ENCODE peak calls at places on chromosomes 2 and 18, in nine cellular contexts. One of them, this sample, is unnamed.

GRCh38 chr2:239109041-239109915 is 261.4 kb downstream of the TWIST2 start:
- DNase-seq in endothelial cell of umbilical vein: peak
- DNase-seq in fibroblast of lung: no peak
- DNase-seq in WERI-Rb-1: no peak
- DNase-seq in AG04450: no peak
- DNase-seq in A549: peak
- DNase-seq in cardiac muscle cell: no peak
- DNase-seq in NB4: no peak
- DNase-seq in SJSA1: no peak
- DNase-seq in this sample: no peak

GRCh38 chr18:596288-596881 is 403 bp upstream of the CLUL1 start:
- DNase-seq in AG04450: no peak
- DNase-seq in WERI-Rb-1: no peak
- DNase-seq in cardiac muscle cell: peak
- DNase-seq in A549: peak
- DNase-seq in NB4: peak
- DNase-seq in fibroblast of lung: peak
- DNase-seq in endothelial cell of umbilical vein: no peak
- DNase-seq in SJSA1: no peak
- DNase-seq in this sample: no peak

GRCh38 chr2:134252092-134252775 is 1.6 kb upstream of the MGAT5 start:
- DNase-seq in cardiac muscle cell: no peak
- DNase-seq in WERI-Rb-1: no peak
- DNase-seq in A549: no peak
- DNase-seq in endothelial cell of umbilical vein: no peak
- DNase-seq in NB4: no peak
- DNase-seq in fibroblast of lung: peak
- DNase-seq in AG04450: no peak
- DNase-seq in SJSA1: no peak
- DNase-seq in this sample: no peak

GRCh38 chr2:238294393-238295143 is 6.2 kb upstream of the PER2 start:
- DNase-seq in SJSA1: no peak
- DNase-seq in cardiac muscle cell: no peak
- DNase-seq in A549: no peak
- DNase-seq in endothelial cell of umbilical vein: no peak
- DNase-seq in fibroblast of lung: no peak
- DNase-seq in WERI-Rb-1: no peak
- DNase-seq in NB4: no peak
- DNase-seq in AG04450: no peak
- DNase-seq in this sample: no peak

GRCh38 chr2:101162561-101163330 is 11.6 kb upstream of the TBC1D8 start:
- DNase-seq in AG04450: no peak
- DNase-seq in NB4: no peak
- DNase-seq in endothelial cell of umbilical vein: peak
- DNase-seq in fibroblast of lung: no peak
- DNase-seq in cardiac muscle cell: no peak
- DNase-seq in SJSA1: no peak
- DNase-seq in A549: no peak
- DNase-seq in WERI-Rb-1: no peak
- DNase-seq in this sample: no peak

GRCh38 chr2:23430263-23430662 is 45.3 kb downstream of the KLHL29 start:
- DNase-seq in SJSA1: no peak
- DNase-seq in NB4: no peak
- DNase-seq in cardiac muscle cell: no peak
- DNase-seq in AG04450: peak
- DNase-seq in fibroblast of lung: peak
- DNase-seq in A549: no peak
- DNase-seq in endothelial cell of umbilical vein: no peak
- DNase-seq in WERI-Rb-1: no peak
- DNase-seq in this sample: peak

GRCh38 chr2:151032741-151033152 is 228.9 kb downstream of the RBM43 start:
- DNase-seq in WERI-Rb-1: no peak
- DNase-seq in SJSA1: no peak
- DNase-seq in A549: no peak
- DNase-seq in fibroblast of lung: peak
- DNase-seq in endothelial cell of umbilical vein: no peak
- DNase-seq in cardiac muscle cell: no peak
- DNase-seq in NB4: no peak
- DNase-seq in AG04450: peak
- DNase-seq in this sample: no peak

GRCh38 chr18:13918898-13919297 is 3.6 kb upstream of the MC2R start:
- DNase-seq in NB4: no peak
- DNase-seq in WERI-Rb-1: no peak
- DNase-seq in cardiac muscle cell: no peak
- DNase-seq in fibroblast of lung: no peak
- DNase-seq in SJSA1: no peak
- DNase-seq in endothelial cell of umbilical vein: no peak
- DNase-seq in A549: no peak
- DNase-seq in AG04450: no peak
- DNase-seq in this sample: no peak

GRCh38 chr2:197310271-197310939 is at the start of gene ANKRD44:
- DNase-seq in endothelial cell of umbilical vein: peak
- DNase-seq in SJSA1: peak
- DNase-seq in AG04450: peak
- DNase-seq in WERI-Rb-1: peak
- DNase-seq in fibroblast of lung: peak
- DNase-seq in cardiac muscle cell: peak
- DNase-seq in NB4: peak
- DNase-seq in A549: peak
- DNase-seq in this sample: no peak

GRCh38 chr2:134455426-134455825 is 201.6 kb downstream of the MGAT5 start:
- DNase-seq in SJSA1: no peak
- DNase-seq in AG04450: no peak
- DNase-seq in cardiac muscle cell: no peak
- DNase-seq in WERI-Rb-1: no peak
- DNase-seq in A549: no peak
- DNase-seq in NB4: no peak
- DNase-seq in endothelial cell of umbilical vein: no peak
- DNase-seq in fibroblast of lung: no peak
- DNase-seq in this sample: no peak

GRCh38 chr2:8191427-8191826 is 490.4 kb upstream of the ID2 start:
- DNase-seq in fibroblast of lung: peak
- DNase-seq in WERI-Rb-1: no peak
- DNase-seq in cardiac muscle cell: no peak
- DNase-seq in endothelial cell of umbilical vein: no peak
- DNase-seq in AG04450: peak
- DNase-seq in NB4: no peak
- DNase-seq in A549: no peak
- DNase-seq in SJSA1: no peak
- DNase-seq in this sample: no peak

GRCh38 chr2:146481629-146482028 is 1363.2 kb upstream of the ACVR2A start:
- DNase-seq in fibroblast of lung: peak
- DNase-seq in AG04450: peak
- DNase-seq in cardiac muscle cell: no peak
- DNase-seq in WERI-Rb-1: no peak
- DNase-seq in SJSA1: no peak
- DNase-seq in endothelial cell of umbilical vein: peak
- DNase-seq in A549: no peak
- DNase-seq in NB4: no peak
- DNase-seq in this sample: peak

GRCh38 chr18:9094307-9095226 is 7.9 kb upstream of the NDUFV2 start:
- DNase-seq in NB4: no peak
- DNase-seq in cardiac muscle cell: no peak
- DNase-seq in endothelial cell of umbilical vein: peak
- DNase-seq in fibroblast of lung: peak
- DNase-seq in A549: peak
- DNase-seq in SJSA1: peak
- DNase-seq in AG04450: peak
- DNase-seq in WERI-Rb-1: no peak
- DNase-seq in this sample: no peak

DNA sequence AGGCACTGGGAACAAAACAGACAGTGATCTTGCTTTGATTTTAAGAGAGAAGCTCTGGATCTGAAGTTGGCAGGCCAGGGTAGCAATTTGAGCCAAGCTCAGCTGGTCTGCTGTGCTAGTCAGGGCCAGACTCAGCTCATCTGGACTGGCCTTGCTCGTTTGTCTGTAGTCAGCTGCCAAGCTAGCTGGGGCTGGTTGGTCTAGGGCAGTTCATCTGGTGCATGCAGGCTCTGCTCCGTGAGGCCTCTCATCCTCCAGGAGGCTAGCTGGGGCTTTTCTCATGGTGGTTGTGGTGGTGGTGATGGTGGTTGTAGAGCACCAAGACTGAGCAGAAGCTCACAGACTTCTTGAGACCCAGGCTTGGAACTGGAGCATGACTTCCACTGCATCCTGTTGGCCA is 10.3 kb downstream of the FBLN7 start:
- DNase-seq in WERI-Rb-1: no peak
- DNase-seq in AG04450: no peak
- DNase-seq in A549: no peak
- DNase-seq in SJSA1: peak
- DNase-seq in NB4: no peak
- DNase-seq in cardiac muscle cell: no peak
- DNase-seq in fibroblast of lung: no peak
- DNase-seq in endothelial cell of umbilical vein: no peak
- DNase-seq in this sample: no peak
- H3K4me3 ChIP-seq in WERI-Rb-1: no peak
- H3K4me3 ChIP-seq in AG04450: no peak
- H3K4me3 ChIP-seq in A549: no peak
- H3K4me3 ChIP-seq in SJSA1: no peak
- H3K4me3 ChIP-seq in NB4: no peak
- H3K4me3 ChIP-seq in cardiac muscle cell: no peak
- H3K4me3 ChIP-seq in fibroblast of lung: no peak
- H3K4me3 ChIP-seq in endothelial cell of umbilical vein: no peak
- H3K4me3 ChIP-seq in this sample: no peak

GRCh38 chr2:206368933-206369569 is 74.3 kb upstream of the ADAM23 start:
- DNase-seq in WERI-Rb-1: peak
- DNase-seq in endothelial cell of umbilical vein: no peak
- DNase-seq in fibroblast of lung: no peak
- DNase-seq in AG04450: no peak
- DNase-seq in NB4: peak
- DNase-seq in SJSA1: no peak
- DNase-seq in A549: no peak
- DNase-seq in cardiac muscle cell: peak
- DNase-seq in this sample: peak
- H3K4me3 ChIP-seq in WERI-Rb-1: peak
- H3K4me3 ChIP-seq in endothelial cell of umbilical vein: no peak
- H3K4me3 ChIP-seq in fibroblast of lung: no peak
- H3K4me3 ChIP-seq in AG04450: no peak
- H3K4me3 ChIP-seq in NB4: no peak
- H3K4me3 ChIP-seq in SJSA1: no peak
- H3K4me3 ChIP-seq in A549: no peak
- H3K4me3 ChIP-seq in cardiac muscle cell: no peak
- H3K4me3 ChIP-seq in this sample: peak

DNA sequence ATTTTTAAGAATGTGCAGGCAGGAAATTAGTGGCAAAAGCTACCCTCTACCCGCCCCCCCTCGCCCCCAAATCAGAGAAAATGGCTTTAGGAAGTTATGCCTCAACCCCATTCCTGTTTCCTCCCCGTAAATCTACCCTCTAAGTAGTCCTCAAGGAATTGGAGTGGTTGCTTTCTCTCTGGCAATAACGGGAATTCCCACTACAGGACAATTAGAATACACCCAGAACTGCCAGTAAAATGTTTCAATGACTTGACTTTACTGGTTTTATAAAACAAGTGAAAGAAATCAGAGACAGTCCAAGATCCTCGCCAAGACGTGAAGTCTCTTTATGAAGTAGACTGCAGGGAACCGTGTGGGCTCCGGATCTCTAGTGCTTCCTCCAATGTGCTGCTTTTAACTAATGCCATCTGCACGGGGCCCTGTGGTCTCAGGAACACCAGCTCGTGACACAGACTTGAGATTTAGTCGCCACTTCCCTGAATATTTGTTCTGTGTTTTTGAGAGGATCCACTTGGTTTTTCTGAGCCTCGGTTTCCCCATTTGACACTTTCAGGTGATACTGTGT is 101.4 kb downstream of the CPO start:
- DNase-seq in WERI-Rb-1: no peak
- DNase-seq in cardiac muscle cell: no peak
- DNase-seq in A549: no peak
- DNase-seq in NB4: no peak
- DNase-seq in SJSA1: no peak
- DNase-seq in AG04450: no peak
- DNase-seq in fibroblast of lung: no peak
- DNase-seq in endothelial cell of umbilical vein: no peak
- DNase-seq in this sample: no peak
- H3K4me3 ChIP-seq in WERI-Rb-1: no peak
- H3K4me3 ChIP-seq in cardiac muscle cell: no peak
- H3K4me3 ChIP-seq in A549: no peak
- H3K4me3 ChIP-seq in NB4: no peak
- H3K4me3 ChIP-seq in SJSA1: no peak
- H3K4me3 ChIP-seq in AG04450: no peak
- H3K4me3 ChIP-seq in fibroblast of lung: no peak
- H3K4me3 ChIP-seq in endothelial cell of umbilical vein: no peak
- H3K4me3 ChIP-seq in this sample: no peak

GRCh38 chr2:73294239-73294638 is 891 bp upstream of the EGR4 start:
- DNase-seq in cardiac muscle cell: no peak
- DNase-seq in WERI-Rb-1: no peak
- DNase-seq in AG04450: no peak
- DNase-seq in fibroblast of lung: no peak
- DNase-seq in SJSA1: no peak
- DNase-seq in NB4: no peak
- DNase-seq in endothelial cell of umbilical vein: no peak
- DNase-seq in A549: no peak
- DNase-seq in this sample: no peak

GRCh38 chr2:73292906-73293533 is 328 bp downstream of the EGR4 start:
- DNase-seq in WERI-Rb-1: peak
- DNase-seq in SJSA1: no peak
- DNase-seq in endothelial cell of umbilical vein: no peak
- DNase-seq in AG04450: no peak
- DNase-seq in NB4: no peak
- DNase-seq in fibroblast of lung: no peak
- DNase-seq in cardiac muscle cell: no peak
- DNase-seq in A549: peak
- DNase-seq in this sample: no peak

GRCh38 chr2:73291461-73292315 is 1.7 kb downstream of the EGR4 start:
- DNase-seq in cardiac muscle cell: peak
- DNase-seq in AG04450: no peak
- DNase-seq in WERI-Rb-1: peak
- DNase-seq in SJSA1: no peak
- DNase-seq in fibroblast of lung: no peak
- DNase-seq in endothelial cell of umbilical vein: no peak
- DNase-seq in A549: peak
- DNase-seq in NB4: no peak
- DNase-seq in this sample: no peak

GRCh38 chr2:73292316-73292905 is 937 bp downstream of the EGR4 start:
- DNase-seq in AG04450: no peak
- DNase-seq in A549: no peak
- DNase-seq in cardiac muscle cell: no peak
- DNase-seq in fibroblast of lung: no peak
- DNase-seq in NB4: no peak
- DNase-seq in SJSA1: no peak
- DNase-seq in WERI-Rb-1: peak
- DNase-seq in endothelial cell of umbilical vein: no peak
- DNase-seq in this sample: no peak

DNA sequence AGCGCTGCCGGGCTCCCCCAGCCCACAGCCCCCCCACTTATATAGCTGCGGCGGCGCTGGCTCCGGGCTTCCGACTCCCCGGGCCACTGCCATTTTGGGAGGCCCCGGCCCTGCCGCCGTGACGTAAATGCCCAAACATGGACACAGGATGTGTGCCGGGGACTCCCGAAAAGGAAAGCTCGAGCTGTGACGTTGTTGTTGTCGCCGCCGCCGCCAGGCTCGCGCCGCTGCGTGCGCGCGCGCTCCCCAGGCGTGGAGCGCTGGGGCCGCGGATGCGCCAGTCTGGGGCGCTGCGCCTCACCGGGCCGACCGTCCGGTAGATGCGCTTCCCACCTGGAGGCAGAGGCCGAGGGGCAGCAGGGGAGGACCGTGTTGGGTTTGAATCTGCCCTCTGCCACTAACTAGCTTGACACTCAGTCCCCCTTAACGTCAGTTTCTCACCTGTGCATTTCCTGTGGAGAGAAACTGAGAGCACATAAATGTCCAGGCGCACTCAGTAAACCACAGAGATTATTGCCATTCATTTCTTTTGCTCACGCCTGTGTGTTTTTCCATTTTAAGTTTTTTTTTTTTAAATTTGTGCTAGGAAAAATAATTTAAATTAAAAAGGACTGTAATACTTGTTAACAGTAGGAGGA is at the start of gene EGR4:
- DNase-seq in SJSA1: peak
- DNase-seq in endothelial cell of umbilical vein: peak
- DNase-seq in AG04450: no peak
- DNase-seq in WERI-Rb-1: peak
- DNase-seq in fibroblast of lung: peak
- DNase-seq in A549: peak
- DNase-seq in cardiac muscle cell: peak
- DNase-seq in NB4: peak
- DNase-seq in this sample: no peak
- H3K4me3 ChIP-seq in SJSA1: peak
- H3K4me3 ChIP-seq in endothelial cell of umbilical vein: peak
- H3K4me3 ChIP-seq in AG04450: peak
- H3K4me3 ChIP-seq in WERI-Rb-1: peak
- H3K4me3 ChIP-seq in fibroblast of lung: peak
- H3K4me3 ChIP-seq in A549: peak
- H3K4me3 ChIP-seq in cardiac muscle cell: peak
- H3K4me3 ChIP-seq in NB4: no peak
- H3K4me3 ChIP-seq in this sample: peak